ENCODE peak calls at places on chromosome 7, in seven cellular contexts. One of them, this sample, is unnamed.

GRCh38 chr7:118580743-118581382 is 356.4 kb downstream of the ANKRD7 start:
- DNase-seq in HT1080: no peak
- DNase-seq in hypothalamus: no peak
- DNase-seq in lower leg skin: no peak
- DNase-seq in left kidney: no peak
- DNase-seq in activated T-cell treated with anti-CD3 and anti-CD28 coated beads for 48 hours: no peak
- DNase-seq in CD4-positive, CD25-positive, alpha-beta regulatory T cell: no peak
- DNase-seq in this sample: no peak

GRCh38 chr7:31175672-31176071 is 123.6 kb downstream of the ADCYAP1R1 start:
- DNase-seq in hypothalamus: no peak
- DNase-seq in lower leg skin: no peak
- DNase-seq in left kidney: no peak
- DNase-seq in HT1080: no peak
- DNase-seq in CD4-positive, CD25-positive, alpha-beta regulatory T cell: no peak
- DNase-seq in activated T-cell treated with anti-CD3 and anti-CD28 coated beads for 48 hours: no peak
- DNase-seq in this sample: no peak

GRCh38 chr7:43905954-43906326 is 456 bp downstream of the URGCP start:
- DNase-seq in hypothalamus: peak
- DNase-seq in CD4-positive, CD25-positive, alpha-beta regulatory T cell: peak
- DNase-seq in HT1080: peak
- DNase-seq in left kidney: peak
- DNase-seq in activated T-cell treated with anti-CD3 and anti-CD28 coated beads for 48 hours: peak
- DNase-seq in lower leg skin: peak
- DNase-seq in this sample: no peak

GRCh38 chr7:141097430-141097829 is 23.6 kb downstream of the TMEM178B start:
- DNase-seq in CD4-positive, CD25-positive, alpha-beta regulatory T cell: peak
- DNase-seq in lower leg skin: no peak
- DNase-seq in activated T-cell treated with anti-CD3 and anti-CD28 coated beads for 48 hours: no peak
- DNase-seq in hypothalamus: no peak
- DNase-seq in left kidney: peak
- DNase-seq in HT1080: no peak
- DNase-seq in this sample: no peak

GRCh38 chr7:23490357-23491131 is 20.3 kb upstream of the IGF2BP3 start:
- DNase-seq in CD4-positive, CD25-positive, alpha-beta regulatory T cell: peak
- DNase-seq in lower leg skin: no peak
- DNase-seq in hypothalamus: peak
- DNase-seq in activated T-cell treated with anti-CD3 and anti-CD28 coated beads for 48 hours: peak
- DNase-seq in left kidney: peak
- DNase-seq in HT1080: no peak
- DNase-seq in this sample: no peak

GRCh38 chr7:98811299-98811698 is 58.5 kb downstream of the TMEM130 start:
- DNase-seq in left kidney: no peak
- DNase-seq in lower leg skin: no peak
- DNase-seq in hypothalamus: no peak
- DNase-seq in CD4-positive, CD25-positive, alpha-beta regulatory T cell: no peak
- DNase-seq in HT1080: no peak
- DNase-seq in activated T-cell treated with anti-CD3 and anti-CD28 coated beads for 48 hours: no peak
- DNase-seq in this sample: no peak

GRCh38 chr7:23403970-23404369 is 66.3 kb downstream of the IGF2BP3 start:
- DNase-seq in lower leg skin: no peak
- DNase-seq in left kidney: no peak
- DNase-seq in hypothalamus: no peak
- DNase-seq in CD4-positive, CD25-positive, alpha-beta regulatory T cell: no peak
- DNase-seq in activated T-cell treated with anti-CD3 and anti-CD28 coated beads for 48 hours: no peak
- DNase-seq in HT1080: no peak
- DNase-seq in this sample: no peak

GRCh38 chr7:138935438-138936079 is 45.6 kb downstream of the KIAA1549 start:
- DNase-seq in left kidney: peak
- DNase-seq in CD4-positive, CD25-positive, alpha-beta regulatory T cell: no peak
- DNase-seq in hypothalamus: no peak
- DNase-seq in lower leg skin: peak
- DNase-seq in activated T-cell treated with anti-CD3 and anti-CD28 coated beads for 48 hours: no peak
- DNase-seq in HT1080: peak
- DNase-seq in this sample: no peak

GRCh38 chr7:2627258-2628136 is 4.3 kb upstream of the TTYH3 start:
- DNase-seq in left kidney: no peak
- DNase-seq in lower leg skin: no peak
- DNase-seq in CD4-positive, CD25-positive, alpha-beta regulatory T cell: no peak
- DNase-seq in activated T-cell treated with anti-CD3 and anti-CD28 coated beads for 48 hours: no peak
- DNase-seq in HT1080: no peak
- DNase-seq in hypothalamus: no peak
- DNase-seq in this sample: no peak

GRCh38 chr7:17440831-17441230 is 142.4 kb downstream of the AHR start:
- DNase-seq in activated T-cell treated with anti-CD3 and anti-CD28 coated beads for 48 hours: no peak
- DNase-seq in hypothalamus: no peak
- DNase-seq in lower leg skin: no peak
- DNase-seq in HT1080: no peak
- DNase-seq in CD4-positive, CD25-positive, alpha-beta regulatory T cell: peak
- DNase-seq in left kidney: no peak
- DNase-seq in this sample: no peak

GRCh38 chr7:24668922-24669635 is 88.2 kb downstream of the GSDME start:
- DNase-seq in hypothalamus: no peak
- DNase-seq in left kidney: no peak
- DNase-seq in HT1080: no peak
- DNase-seq in CD4-positive, CD25-positive, alpha-beta regulatory T cell: no peak
- DNase-seq in lower leg skin: no peak
- DNase-seq in activated T-cell treated with anti-CD3 and anti-CD28 coated beads for 48 hours: no peak
- DNase-seq in this sample: no peak

GRCh38 chr7:150399421-150399820 is 20.3 kb downstream of the ZNF775 start:
- DNase-seq in hypothalamus: no peak
- DNase-seq in activated T-cell treated with anti-CD3 and anti-CD28 coated beads for 48 hours: no peak
- DNase-seq in CD4-positive, CD25-positive, alpha-beta regulatory T cell: no peak
- DNase-seq in left kidney: no peak
- DNase-seq in HT1080: no peak
- DNase-seq in lower leg skin: no peak
- DNase-seq in this sample: no peak

GRCh38 chr7:120677535-120677934 is 180.4 kb downstream of the TSPAN12 start:
- DNase-seq in lower leg skin: no peak
- DNase-seq in CD4-positive, CD25-positive, alpha-beta regulatory T cell: no peak
- DNase-seq in HT1080: no peak
- DNase-seq in left kidney: no peak
- DNase-seq in hypothalamus: no peak
- DNase-seq in activated T-cell treated with anti-CD3 and anti-CD28 coated beads for 48 hours: no peak
- DNase-seq in this sample: no peak

GRCh38 chr7:47693161-47693740 is 111.3 kb upstream of the TNS3 start:
- DNase-seq in lower leg skin: no peak
- DNase-seq in activated T-cell treated with anti-CD3 and anti-CD28 coated beads for 48 hours: no peak
- DNase-seq in hypothalamus: no peak
- DNase-seq in CD4-positive, CD25-positive, alpha-beta regulatory T cell: no peak
- DNase-seq in HT1080: peak
- DNase-seq in left kidney: no peak
- DNase-seq in this sample: no peak

GRCh38 chr7:158056761-158057160 is 530.9 kb downstream of the PTPRN2 start:
- DNase-seq in activated T-cell treated with anti-CD3 and anti-CD28 coated beads for 48 hours: no peak
- DNase-seq in left kidney: no peak
- DNase-seq in HT1080: no peak
- DNase-seq in lower leg skin: peak
- DNase-seq in CD4-positive, CD25-positive, alpha-beta regulatory T cell: no peak
- DNase-seq in hypothalamus: no peak
- DNase-seq in this sample: no peak

GRCh38 chr7:42233166-42233565 is 3.8 kb downstream of the GLI3 start:
- DNase-seq in lower leg skin: no peak
- DNase-seq in activated T-cell treated with anti-CD3 and anti-CD28 coated beads for 48 hours: no peak
- DNase-seq in HT1080: no peak
- DNase-seq in left kidney: no peak
- DNase-seq in CD4-positive, CD25-positive, alpha-beta regulatory T cell: no peak
- DNase-seq in hypothalamus: no peak
- DNase-seq in this sample: no peak

GRCh38 chr7:15085361-15085760 is 182.8 kb upstream of the DGKB start:
- DNase-seq in hypothalamus: no peak
- DNase-seq in HT1080: no peak
- DNase-seq in activated T-cell treated with anti-CD3 and anti-CD28 coated beads for 48 hours: no peak
- DNase-seq in left kidney: peak
- DNase-seq in CD4-positive, CD25-positive, alpha-beta regulatory T cell: no peak
- DNase-seq in lower leg skin: no peak
- DNase-seq in this sample: no peak

GRCh38 chr7:155371331-155371883 is 73.7 kb downstream of the INSIG1 start:
- DNase-seq in hypothalamus: no peak
- DNase-seq in CD4-positive, CD25-positive, alpha-beta regulatory T cell: no peak
- DNase-seq in HT1080: no peak
- DNase-seq in activated T-cell treated with anti-CD3 and anti-CD28 coated beads for 48 hours: no peak
- DNase-seq in left kidney: no peak
- DNase-seq in lower leg skin: no peak
- DNase-seq in this sample: no peak

GRCh38 chr7:115676080-115676479 is 354.5 kb downstream of the TFEC start:
- DNase-seq in HT1080: peak
- DNase-seq in lower leg skin: no peak
- DNase-seq in hypothalamus: no peak
- DNase-seq in CD4-positive, CD25-positive, alpha-beta regulatory T cell: no peak
- DNase-seq in activated T-cell treated with anti-CD3 and anti-CD28 coated beads for 48 hours: no peak
- DNase-seq in left kidney: peak
- DNase-seq in this sample: no peak

GRCh38 chr7:129824291-129825004 is 128.3 kb downstream of the UBE2H start:
- DNase-seq in lower leg skin: peak
- DNase-seq in left kidney: no peak
- DNase-seq in activated T-cell treated with anti-CD3 and anti-CD28 coated beads for 48 hours: no peak
- DNase-seq in CD4-positive, CD25-positive, alpha-beta regulatory T cell: no peak
- DNase-seq in hypothalamus: no peak
- DNase-seq in HT1080: no peak
- DNase-seq in this sample: no peak

GRCh38 chr7:129351320-129351719 is 82.9 kb upstream of the STRIP2 start:
- DNase-seq in hypothalamus: no peak
- DNase-seq in activated T-cell treated with anti-CD3 and anti-CD28 coated beads for 48 hours: no peak
- DNase-seq in left kidney: no peak
- DNase-seq in lower leg skin: no peak
- DNase-seq in HT1080: no peak
- DNase-seq in CD4-positive, CD25-positive, alpha-beta regulatory T cell: no peak
- DNase-seq in this sample: no peak

GRCh38 chr7:1725766-1726630 is 55.9 kb downstream of the ELFN1 start:
- DNase-seq in activated T-cell treated with anti-CD3 and anti-CD28 coated beads for 48 hours: no peak
- DNase-seq in lower leg skin: no peak
- DNase-seq in HT1080: no peak
- DNase-seq in left kidney: no peak
- DNase-seq in hypothalamus: no peak
- DNase-seq in CD4-positive, CD25-positive, alpha-beta regulatory T cell: no peak
- DNase-seq in this sample: no peak

GRCh38 chr7:56077681-56078080 is 13.6 kb downstream of the SUMF2 start:
- DNase-seq in CD4-positive, CD25-positive, alpha-beta regulatory T cell: no peak
- DNase-seq in left kidney: no peak
- DNase-seq in activated T-cell treated with anti-CD3 and anti-CD28 coated beads for 48 hours: no peak
- DNase-seq in hypothalamus: no peak
- DNase-seq in HT1080: no peak
- DNase-seq in lower leg skin: no peak
- DNase-seq in this sample: no peak

GRCh38 chr7:40829201-40829600 is 694.4 kb downstream of the SUGCT start:
- DNase-seq in CD4-positive, CD25-positive, alpha-beta regulatory T cell: no peak
- DNase-seq in activated T-cell treated with anti-CD3 and anti-CD28 coated beads for 48 hours: no peak
- DNase-seq in left kidney: no peak
- DNase-seq in hypothalamus: no peak
- DNase-seq in HT1080: no peak
- DNase-seq in lower leg skin: no peak
- DNase-seq in this sample: no peak

GRCh38 chr7:31327071-31327470 is 13.5 kb downstream of the NEUROD6 start:
- DNase-seq in CD4-positive, CD25-positive, alpha-beta regulatory T cell: no peak
- DNase-seq in activated T-cell treated with anti-CD3 and anti-CD28 coated beads for 48 hours: no peak
- DNase-seq in left kidney: no peak
- DNase-seq in HT1080: peak
- DNase-seq in hypothalamus: no peak
- DNase-seq in lower leg skin: no peak
- DNase-seq in this sample: no peak

GRCh38 chr7:70506463-70506862 is 625.5 kb upstream of the GALNT17 start:
- DNase-seq in CD4-positive, CD25-positive, alpha-beta regulatory T cell: no peak
- DNase-seq in activated T-cell treated with anti-CD3 and anti-CD28 coated beads for 48 hours: no peak
- DNase-seq in left kidney: peak
- DNase-seq in HT1080: peak
- DNase-seq in lower leg skin: no peak
- DNase-seq in hypothalamus: no peak
- DNase-seq in this sample: no peak

GRCh38 chr7:30241767-30242166 is 42.6 kb upstream of the ZNRF2 start:
- DNase-seq in HT1080: peak
- DNase-seq in hypothalamus: no peak
- DNase-seq in activated T-cell treated with anti-CD3 and anti-CD28 coated beads for 48 hours: no peak
- DNase-seq in CD4-positive, CD25-positive, alpha-beta regulatory T cell: no peak
- DNase-seq in left kidney: no peak
- DNase-seq in lower leg skin: no peak
- DNase-seq in this sample: no peak

GRCh38 chr7:142579946-142580345 is 169.3 kb upstream of the PRSS1 start:
- DNase-seq in lower leg skin: no peak
- DNase-seq in left kidney: peak
- DNase-seq in HT1080: no peak
- DNase-seq in hypothalamus: no peak
- DNase-seq in CD4-positive, CD25-positive, alpha-beta regulatory T cell: peak
- DNase-seq in activated T-cell treated with anti-CD3 and anti-CD28 coated beads for 48 hours: no peak
- DNase-seq in this sample: no peak

GRCh38 chr7:116861717-116862116 is 670 bp upstream of the CAPZA2 start:
- DNase-seq in left kidney: no peak
- DNase-seq in hypothalamus: no peak
- DNase-seq in CD4-positive, CD25-positive, alpha-beta regulatory T cell: no peak
- DNase-seq in HT1080: no peak
- DNase-seq in lower leg skin: no peak
- DNase-seq in activated T-cell treated with anti-CD3 and anti-CD28 coated beads for 48 hours: no peak
- DNase-seq in this sample: no peak

GRCh38 chr7:1603346-1604211 is 33.7 kb upstream of the PSMG3 start:
- DNase-seq in hypothalamus: no peak
- DNase-seq in CD4-positive, CD25-positive, alpha-beta regulatory T cell: no peak
- DNase-seq in activated T-cell treated with anti-CD3 and anti-CD28 coated beads for 48 hours: no peak
- DNase-seq in left kidney: peak
- DNase-seq in lower leg skin: no peak
- DNase-seq in HT1080: no peak
- DNase-seq in this sample: no peak

This sample was measured in activated CD8-positive, alpha-beta memory T cell treated with anti-CD3 and anti-CD28 coated beads for 4 hours.